ENCODE peak calls at places on chromosomes 7 and 10, in seven cellular contexts. S is tibial nerve, H is HCT116, Q is BE2C, W is NCI-H1417, C is adrenal gland, R is small intestine. O is an unnamed sample.

GRCh38 chr10:18713077-18713476 is 53.8 kb downstream of the ARL5B start:
- DNase-seq in S (no peak), H (no peak), Q (no peak), W (no peak), C (peak), R (peak), O (peak)

GRCh38 chr7:144857463-144857862 is 21.6 kb upstream of the TPK1 start:
- DNase-seq in S (no peak), H (no peak), Q (no peak), W (no peak), C (no peak), R (no peak), O (no peak)

GRCh38 chr7:379456-380225 is 89.7 kb downstream of the FOXL3 start:
- DNase-seq in S (no peak), H (no peak), Q (no peak), W (peak), C (no peak), R (no peak), O (no peak)

GRCh38 chr7:26035552-26035951 is 116.4 kb upstream of the NFE2L3 start:
- DNase-seq in S (no peak), H (no peak), Q (no peak), W (no peak), C (no peak), R (peak), O (no peak)

GRCh38 chr10:31374146-31374696 is 55.2 kb downstream of the ZEB1 start:
- DNase-seq in S (no peak), H (no peak), Q (no peak), W (peak), C (no peak), R (no peak), O (no peak)

GRCh38 chr7:119861385-119861784 is 411.6 kb upstream of the KCND2 start:
- DNase-seq in S (no peak), H (no peak), Q (no peak), W (no peak), C (no peak), R (no peak), O (no peak)

GRCh38 chr7:152106990-152107389 is 81.5 kb downstream of the GALNT11 start:
- DNase-seq in S (no peak), H (no peak), Q (no peak), W (no peak), C (no peak), R (no peak), O (no peak)

GRCh38 chr7:151426486-151426905 is 13.4 kb downstream of the CRYGN start:
- DNase-seq in S (peak), H (peak), Q (no peak), W (no peak), C (peak), R (no peak), O (peak)

GRCh38 chr10:123564631-123565030 is 101.5 kb upstream of the GPR26 start:
- DNase-seq in S (no peak), H (no peak), Q (no peak), W (no peak), C (no peak), R (no peak), O (no peak)

GRCh38 chr7:116395125-116395791 is 104.3 kb upstream of the CAV2 start:
- DNase-seq in S (no peak), H (peak), Q (no peak), W (peak), C (no peak), R (no peak), O (peak)

GRCh38 chr7:144812379-144813283 is 23.2 kb downstream of the TPK1 start:
- DNase-seq in S (no peak), H (no peak), Q (no peak), W (no peak), C (no peak), R (peak), O (no peak)

GRCh38 chr7:12637328-12637727 is 50.1 kb upstream of the ARL4A start:
- DNase-seq in S (no peak), H (no peak), Q (no peak), W (no peak), C (no peak), R (no peak), O (no peak)

GRCh38 chr10:48463318-48464003 is 141.4 kb downstream of the ARHGAP22 start:
- DNase-seq in S (no peak), H (no peak), Q (peak), W (no peak), C (no peak), R (no peak), O (no peak)

GRCh38 chr10:34859170-34859569 is 44.1 kb upstream of the PARD3 start:
- DNase-seq in S (no peak), H (no peak), Q (no peak), W (no peak), C (peak), R (no peak), O (no peak)

GRCh38 chr10:61024801-61025201 is 80.8 kb upstream of the RHOBTB1 start:
- DNase-seq in S (no peak), H (no peak), Q (no peak), W (no peak), C (peak), R (no peak), O (peak)

GRCh38 chr7:143239822-143240221 is 18.0 kb downstream of the TAS2R40 start:
- DNase-seq in S (no peak), H (no peak), Q (no peak), W (no peak), C (no peak), R (no peak), O (no peak)

GRCh38 chr10:126638542-126638941 is 32.0 kb downstream of the C10orf90 start:
- DNase-seq in S (no peak), H (no peak), Q (no peak), W (no peak), C (no peak), R (no peak), O (no peak)

GRCh38 chr7:30789334-30789711 is 18.1 kb downstream of the MINDY4 start:
- DNase-seq in S (no peak), H (no peak), Q (no peak), W (no peak), C (no peak), R (no peak), O (no peak)

GRCh38 chr7:55172881-55173609 is 154.2 kb downstream of the EGFR start:
- DNase-seq in S (no peak), H (no peak), Q (no peak), W (no peak), C (no peak), R (no peak), O (no peak)

GRCh38 chr10:14016011-14016536 is 314.6 kb downstream of the FRMD4A start:
- DNase-seq in S (peak), H (no peak), Q (no peak), W (no peak), C (peak), R (peak), O (no peak)

GRCh38 chr7:150450491-150450992 is at the start of gene GIMAP8:
- DNase-seq in S (peak), H (no peak), Q (no peak), W (no peak), C (peak), R (peak), O (no peak)

GRCh38 chr10:34526186-34526585 is 288.9 kb downstream of the PARD3 start:
- DNase-seq in S (no peak), H (no peak), Q (no peak), W (no peak), C (no peak), R (no peak), O (no peak)

GRCh38 chr7:25093268-25093802 is 31.7 kb downstream of the CYCS start:
- DNase-seq in S (peak), H (peak), Q (peak), W (peak), C (peak), R (peak), O (peak)

GRCh38 chr7:76217942-76218566 is 16.4 kb downstream of the SRRM3 start:
- DNase-seq in S (no peak), H (no peak), Q (no peak), W (no peak), C (no peak), R (no peak), O (no peak)